ENCODE peak calls at places on chromosomes 3 and 15, in four cellular contexts. C is K562, L is GM12878, D is HepG2. P is an unnamed sample.

GRCh38 chr3:191244242-191244867 is 45.3 kb downstream of the OSTN start:
- DNase-seq in C (peak), L (no peak), D (peak), P (no peak)

GRCh38 chr3:105584351-105584790 is 217.7 kb downstream of the ALCAM start:
- DNase-seq in C (no peak), L (no peak), D (no peak), P (no peak)

GRCh38 chr3:19947549-19948071 is 713 bp downstream of the RAB5A start:
- DNase-seq in C (no peak), L (no peak), D (peak), P (peak)

GRCh38 chr3:18222686-18223085 is 202.5 kb downstream of the SATB1 start:
- DNase-seq in C (no peak), L (no peak), D (no peak), P (no peak)

GRCh38 chr3:51705276-51706020 is 1.4 kb upstream of the GRM2 start:
- DNase-seq in C (no peak), L (no peak), D (no peak), P (no peak)

GRCh38 chr15:98817745-98818144 is 169.4 kb downstream of the IGF1R start:
- DNase-seq in C (no peak), L (no peak), D (peak), P (no peak)

GRCh38 chr3:36434682-36435426 is 54.5 kb downstream of the STAC start:
- DNase-seq in C (no peak), L (no peak), D (no peak), P (no peak)

GRCh38 chr15:67968564-67969440 is 85.3 kb upstream of the PIAS1 start:
- DNase-seq in C (no peak), L (no peak), D (no peak), P (no peak)

GRCh38 chr3:194269610-194270145 is 81.5 kb downstream of the CPN2 start:
- DNase-seq in C (peak), L (no peak), D (no peak), P (no peak)

GRCh38 chr3:115062412-115062956 is 84.6 kb downstream of the ZBTB20 start:
- DNase-seq in C (no peak), L (no peak), D (no peak), P (no peak)

GRCh38 chr3:105827959-105828358 is 40.9 kb downstream of the CBLB start:
- DNase-seq in C (peak), L (no peak), D (peak), P (peak)

GRCh38 chr3:194596906-194597305 is 36.3 kb downstream of the TMEM44 start:
- DNase-seq in C (no peak), L (no peak), D (no peak), P (no peak)

GRCh38 chr3:49899815-49900214 is 3.9 kb downstream of the MST1R start:
- DNase-seq in C (no peak), L (no peak), D (no peak), P (peak)

GRCh38 chr3:159077860-159078259 is 276.0 kb downstream of the MFSD1 start:
- DNase-seq in C (no peak), L (no peak), D (no peak), P (no peak)

GRCh38 chr15:36278219-36278618 is 301.2 kb upstream of the CDIN1 start:
- DNase-seq in C (no peak), L (no peak), D (no peak), P (no peak)

GRCh38 chr3:184261270-184262165 is at the start of gene CAMK2N2:
- DNase-seq in C (peak), L (no peak), D (peak), P (peak)

GRCh38 chr3:57169872-57170623 is 4.9 kb upstream of the IL17RD start:
- DNase-seq in C (peak), L (no peak), D (peak), P (peak)

GRCh38 chr3:10365791-10366190 is 44.9 kb upstream of the SEC13 start:
- DNase-seq in C (no peak), L (no peak), D (no peak), P (no peak)

GRCh38 chr3:161420746-161421145 is 49.4 kb upstream of the SPTSSB start:
- DNase-seq in C (no peak), L (no peak), D (peak), P (no peak)

GRCh38 chr15:61441901-61442300 is 212.8 kb upstream of the RORA start:
- DNase-seq in C (no peak), L (no peak), D (no peak), P (no peak)

GRCh38 chr3:69249001-69249400 is 126.6 kb upstream of the LMOD3 start:
- DNase-seq in C (no peak), L (no peak), D (no peak), P (no peak)

GRCh38 chr3:31277582-31277981 is 255.1 kb upstream of the STT3B start:
- DNase-seq in C (no peak), L (no peak), D (no peak), P (no peak)
- TF ChIP-seq FOXK2 in C (no peak), L (no peak), D (no peak), P (no peak)

DNA sequence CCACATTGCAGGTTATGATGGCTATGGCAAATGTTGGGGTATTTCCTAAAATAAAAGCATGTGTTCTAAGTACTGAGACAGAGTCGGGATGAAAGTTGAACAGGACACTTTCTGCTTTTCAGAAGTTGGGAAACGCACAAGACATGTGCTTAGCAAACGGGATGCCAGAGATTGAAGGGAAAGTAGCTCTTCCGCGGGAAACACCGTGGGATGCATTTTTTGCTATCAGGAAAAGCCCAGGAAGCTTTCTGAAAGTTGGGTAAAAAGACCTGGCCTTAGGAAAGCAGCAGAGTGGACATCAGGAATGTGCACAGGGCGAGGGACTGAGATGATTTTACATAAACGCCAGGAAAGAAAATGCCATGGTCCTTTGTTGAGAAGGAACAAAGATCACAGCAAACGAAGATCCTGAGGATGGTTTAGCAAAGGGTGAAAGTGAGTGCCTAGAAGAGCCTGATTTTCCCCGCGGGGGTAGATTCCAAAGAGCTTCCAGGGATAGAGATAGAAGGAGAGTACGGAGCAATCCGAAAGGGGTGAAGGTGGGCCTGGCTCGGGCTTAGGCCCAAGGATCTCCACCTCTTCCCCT is 1.1 kb downstream of the CDC25A start:
- DNase-seq in C (no peak), L (no peak), D (no peak), P (no peak)
- TF ChIP-seq FOXK2 in C (no peak), L (no peak), D (no peak), P (no peak)

DNA sequence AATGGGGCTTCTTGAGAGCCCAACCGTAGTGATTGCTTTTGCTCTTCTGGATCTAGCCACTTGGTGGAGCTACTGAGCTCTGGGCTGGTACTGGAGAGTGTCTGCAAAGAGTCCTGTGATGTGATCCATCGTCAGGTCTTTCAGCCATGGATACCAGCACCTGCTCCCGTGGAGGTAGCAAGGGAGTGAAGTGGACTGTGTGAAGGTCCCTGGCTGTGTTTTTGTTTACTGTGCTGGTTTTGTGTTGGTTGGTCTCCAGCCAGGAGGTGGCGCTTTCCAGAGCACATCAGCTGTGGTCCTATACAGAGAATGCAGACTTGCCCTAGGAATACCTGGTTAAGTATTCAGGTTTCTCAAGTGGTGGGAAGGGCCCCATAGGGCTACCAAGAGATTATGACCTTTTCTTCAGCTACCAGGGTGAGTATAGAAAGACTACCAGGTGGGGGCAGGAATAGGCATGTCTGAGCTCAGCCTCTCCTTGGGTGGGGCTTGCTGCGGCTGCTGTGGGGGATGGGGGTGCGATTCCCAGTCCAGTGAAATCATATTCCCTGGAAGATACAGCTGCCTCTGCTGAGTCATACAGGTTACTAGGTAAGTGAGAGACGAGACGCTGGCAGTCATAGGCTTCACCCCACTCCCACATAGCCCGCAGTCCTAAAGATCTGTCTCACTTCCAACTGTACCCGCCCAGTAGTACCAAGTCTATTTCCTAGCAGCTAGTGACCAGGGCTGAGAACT is 733.7 kb downstream of the ZNF385D start:
- DNase-seq in C (no peak), L (no peak), D (no peak), P (no peak)
- TF ChIP-seq FOXK2 in C (no peak), L (no peak), D (no peak), P (no peak)

GRCh38 chr3:30628931-30629590 is 22.7 kb downstream of the TGFBR2 start:
- DNase-seq in C (no peak), L (no peak), D (no peak), P (no peak)

GRCh38 chr3:30626443-30627181 is 20.2 kb downstream of the TGFBR2 start:
- DNase-seq in C (no peak), L (no peak), D (no peak), P (no peak)

GRCh38 chr3:30628188-30628930 is 22.0 kb downstream of the TGFBR2 start:
- DNase-seq in C (no peak), L (no peak), D (no peak), P (no peak)

GRCh38 chr3:30623375-30623774 is 17.0 kb downstream of the TGFBR2 start:
- DNase-seq in C (no peak), L (no peak), D (no peak), P (no peak)

GRCh38 chr3:30625541-30626438 is 19.4 kb downstream of the TGFBR2 start:
- DNase-seq in C (no peak), L (no peak), D (peak), P (no peak)
- TF ChIP-seq FOXK2 in C (no peak), L (no peak), D (peak), P (no peak)

GRCh38 chr15:76663529-76663928 is 241.6 kb downstream of the SCAPER start:
- DNase-seq in C (no peak), L (no peak), D (no peak), P (no peak)

GRCh38 chr15:76664895-76665294 is 240.2 kb downstream of the SCAPER start:
- DNase-seq in C (no peak), L (no peak), D (no peak), P (no peak)

GRCh38 chr15:76668900-76669299 is 236.2 kb downstream of the SCAPER start:
- DNase-seq in C (no peak), L (no peak), D (no peak), P (no peak)

GRCh38 chr15:76667943-76668715 is 237.0 kb downstream of the SCAPER start:
- DNase-seq in C (no peak), L (no peak), D (no peak), P (no peak)

GRCh38 chr15:76664411-76664810 is 240.7 kb downstream of the SCAPER start:
- DNase-seq in C (no peak), L (no peak), D (no peak), P (no peak)
- TF ChIP-seq FOXK2 in C (no peak), L (no peak), D (no peak), P (no peak)

DNA sequence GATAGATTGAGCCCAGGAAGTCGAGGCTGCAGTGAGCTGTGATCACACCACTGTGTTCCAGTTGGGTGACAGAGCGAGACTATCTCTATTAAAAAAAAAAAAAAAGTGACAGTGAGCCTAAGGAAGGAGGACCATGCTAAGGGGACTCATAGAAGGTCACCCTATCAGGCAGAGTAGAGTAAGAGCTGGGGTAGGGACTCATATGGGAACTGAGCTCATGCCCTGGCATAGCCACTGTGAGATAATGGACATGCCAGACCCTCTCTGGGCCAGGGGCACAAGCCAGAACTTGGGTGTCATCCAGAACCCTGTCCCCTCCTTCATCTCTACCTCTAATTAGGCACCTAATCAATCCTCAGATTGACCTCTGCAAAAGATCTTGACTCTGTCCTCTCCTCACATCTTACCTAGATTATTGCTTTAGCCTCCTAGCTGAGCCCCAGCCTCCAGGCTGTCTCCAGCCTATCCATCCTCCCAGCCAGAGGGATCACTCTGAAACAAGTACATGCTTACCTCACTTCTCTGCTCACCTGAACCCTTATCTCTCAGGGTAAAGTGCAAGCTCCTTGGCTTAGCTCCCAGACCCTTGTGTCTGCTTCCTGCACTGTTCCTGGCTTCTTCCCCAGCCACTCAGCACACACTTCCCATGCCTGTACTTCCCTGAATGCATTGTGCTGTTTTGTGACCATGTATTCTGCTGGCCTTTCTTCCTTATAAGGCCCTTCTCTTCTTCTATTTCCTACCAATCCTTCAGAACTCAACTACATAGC is 76.4 kb downstream of the DAPK2 start:
- DNase-seq in C (no peak), L (no peak), D (peak), P (no peak)
- TF ChIP-seq FOXK2 in C (no peak), L (no peak), D (no peak), P (no peak)

P was measured in HEK293T.